ENCODE peak calls at places on chromosomes 3 and 15, in four cellular contexts. One of them, this sample, is unnamed.

GRCh38 chr3:185200639-185201038 is 47.8 kb upstream of the C3orf70 start:
- DNase-seq in naive thymus-derived CD4-positive, alpha-beta T cell: no peak
- DNase-seq in MV-4-11: no peak
- DNase-seq in stimulated activated naive B cell treated with anti-CD40 and anti-IgM and Interleukin-4, amounts not matched to agents 10 μg/mL and 1 μg/mL and 100 μg/mL, for 72 hours: no peak
- DNase-seq in this sample: no peak

GRCh38 chr15:64092864-64093626 is 593 bp downstream of the CIAO2A start:
- DNase-seq in naive thymus-derived CD4-positive, alpha-beta T cell: peak
- DNase-seq in MV-4-11: peak
- DNase-seq in stimulated activated naive B cell treated with anti-CD40 and anti-IgM and Interleukin-4, amounts not matched to agents 10 μg/mL and 1 μg/mL and 100 μg/mL, for 72 hours: peak
- DNase-seq in this sample: peak

GRCh38 chr3:171585029-171585428 is 124.8 kb upstream of the TNIK start:
- DNase-seq in naive thymus-derived CD4-positive, alpha-beta T cell: no peak
- DNase-seq in MV-4-11: no peak
- DNase-seq in stimulated activated naive B cell treated with anti-CD40 and anti-IgM and Interleukin-4, amounts not matched to agents 10 μg/mL and 1 μg/mL and 100 μg/mL, for 72 hours: no peak
- DNase-seq in this sample: no peak

GRCh38 chr3:192935441-192935840 is 17.8 kb upstream of the MB21D2 start:
- DNase-seq in naive thymus-derived CD4-positive, alpha-beta T cell: no peak
- DNase-seq in MV-4-11: peak
- DNase-seq in stimulated activated naive B cell treated with anti-CD40 and anti-IgM and Interleukin-4, amounts not matched to agents 10 μg/mL and 1 μg/mL and 100 μg/mL, for 72 hours: no peak
- DNase-seq in this sample: no peak

GRCh38 chr15:68232937-68233336 is 3.4 kb upstream of the CLN6 start:
- DNase-seq in naive thymus-derived CD4-positive, alpha-beta T cell: no peak
- DNase-seq in MV-4-11: peak
- DNase-seq in stimulated activated naive B cell treated with anti-CD40 and anti-IgM and Interleukin-4, amounts not matched to agents 10 μg/mL and 1 μg/mL and 100 μg/mL, for 72 hours: no peak
- DNase-seq in this sample: no peak

GRCh38 chr3:82157952-82158351 is 396.5 kb upstream of the GBE1 start:
- DNase-seq in naive thymus-derived CD4-positive, alpha-beta T cell: no peak
- DNase-seq in MV-4-11: no peak
- DNase-seq in stimulated activated naive B cell treated with anti-CD40 and anti-IgM and Interleukin-4, amounts not matched to agents 10 μg/mL and 1 μg/mL and 100 μg/mL, for 72 hours: no peak
- DNase-seq in this sample: no peak

GRCh38 chr3:112948346-112948838 is 26.5 kb downstream of the CD200R1 start:
- DNase-seq in naive thymus-derived CD4-positive, alpha-beta T cell: no peak
- DNase-seq in MV-4-11: no peak
- DNase-seq in stimulated activated naive B cell treated with anti-CD40 and anti-IgM and Interleukin-4, amounts not matched to agents 10 μg/mL and 1 μg/mL and 100 μg/mL, for 72 hours: no peak
- DNase-seq in this sample: no peak

GRCh38 chr3:67017211-67017610 is 19.1 kb downstream of the KBTBD8 start:
- DNase-seq in naive thymus-derived CD4-positive, alpha-beta T cell: no peak
- DNase-seq in MV-4-11: no peak
- DNase-seq in stimulated activated naive B cell treated with anti-CD40 and anti-IgM and Interleukin-4, amounts not matched to agents 10 μg/mL and 1 μg/mL and 100 μg/mL, for 72 hours: no peak
- DNase-seq in this sample: no peak

GRCh38 chr3:65035231-65035630 is 347.4 kb upstream of the ADAMTS9 start:
- DNase-seq in naive thymus-derived CD4-positive, alpha-beta T cell: no peak
- DNase-seq in MV-4-11: no peak
- DNase-seq in stimulated activated naive B cell treated with anti-CD40 and anti-IgM and Interleukin-4, amounts not matched to agents 10 μg/mL and 1 μg/mL and 100 μg/mL, for 72 hours: no peak
- DNase-seq in this sample: no peak

GRCh38 chr3:177194319-177194718 is 3.0 kb downstream of the TBL1XR1 start:
- DNase-seq in naive thymus-derived CD4-positive, alpha-beta T cell: no peak
- DNase-seq in MV-4-11: no peak
- DNase-seq in stimulated activated naive B cell treated with anti-CD40 and anti-IgM and Interleukin-4, amounts not matched to agents 10 μg/mL and 1 μg/mL and 100 μg/mL, for 72 hours: no peak
- DNase-seq in this sample: no peak

GRCh38 chr3:3778641-3779270 is 20.5 kb upstream of the LRRN1 start:
- DNase-seq in naive thymus-derived CD4-positive, alpha-beta T cell: no peak
- DNase-seq in MV-4-11: no peak
- DNase-seq in stimulated activated naive B cell treated with anti-CD40 and anti-IgM and Interleukin-4, amounts not matched to agents 10 μg/mL and 1 μg/mL and 100 μg/mL, for 72 hours: no peak
- DNase-seq in this sample: no peak

GRCh38 chr3:100438623-100438974 is 37.3 kb downstream of the LNP1 start:
- DNase-seq in naive thymus-derived CD4-positive, alpha-beta T cell: no peak
- DNase-seq in MV-4-11: no peak
- DNase-seq in stimulated activated naive B cell treated with anti-CD40 and anti-IgM and Interleukin-4, amounts not matched to agents 10 μg/mL and 1 μg/mL and 100 μg/mL, for 72 hours: no peak
- DNase-seq in this sample: no peak

This sample was measured in Jurkat, Clone E6-1.